ENCODE peak calls at places on chromosomes 12 and 14, in eight cellular contexts. P is GM12878, Z is endothelial cell of umbilical vein, W is A549, V is GM23338, H is fibroblast of lung, Q is IMR-90, E is mesendoderm. O is an unnamed sample.

GRCh38 chr12:63821781-63822251 is 22.7 kb upstream of the SRGAP1 start:
- DNase-seq in P (no peak), Z (peak), W (no peak), V (peak), H (peak), Q (peak), E (no peak), O (no peak)

GRCh38 chr12:69540606-69541386 is 44.5 kb upstream of the CCT2 start:
- DNase-seq in P (no peak), Z (no peak), W (no peak), V (no peak), H (peak), Q (peak), E (no peak), O (no peak)

GRCh38 chr14:21965042-21965441 is 291.4 kb upstream of the OR4E1 start:
- DNase-seq in P (no peak), Z (no peak), W (no peak), V (no peak), H (no peak), Q (no peak), E (no peak), O (no peak)

GRCh38 chr14:104393898-104394605 is 185.5 kb upstream of the C14orf180 start:
- DNase-seq in P (no peak), Z (peak), W (no peak), V (no peak), H (no peak), Q (no peak), E (no peak), O (peak)

GRCh38 chr12:126083931-126084330 is 1018.7 kb downstream of the AACS start:
- DNase-seq in P (no peak), Z (no peak), W (no peak), V (peak), H (no peak), Q (no peak), E (no peak), O (no peak)

GRCh38 chr12:3920378-3921141 is 47.4 kb upstream of the PARP11 start:
- DNase-seq in P (no peak), Z (peak), W (no peak), V (no peak), H (peak), Q (no peak), E (no peak), O (peak)

GRCh38 chr12:121223283-121223946 is 13.5 kb downstream of the P2RX4 start:
- DNase-seq in P (no peak), Z (no peak), W (no peak), V (no peak), H (no peak), Q (no peak), E (peak), O (no peak)

GRCh38 chr12:48422060-48422459 is 50.3 kb upstream of the ANP32D start:
- DNase-seq in P (no peak), Z (peak), W (no peak), V (no peak), H (no peak), Q (no peak), E (no peak), O (no peak)

GRCh38 chr14:20179218-20179617 is 11.5 kb upstream of the OR11G2 start:
- DNase-seq in P (no peak), Z (no peak), W (no peak), V (peak), H (no peak), Q (no peak), E (no peak), O (no peak)

GRCh38 chr12:30457621-30458289 is 237.9 kb downstream of the IPO8 start:
- DNase-seq in P (no peak), Z (peak), W (no peak), V (peak), H (peak), Q (peak), E (peak), O (peak)

GRCh38 chr12:47909839-47910465 is 5.2 kb upstream of the VDR start:
- DNase-seq in P (no peak), Z (no peak), W (no peak), V (no peak), H (no peak), Q (no peak), E (no peak), O (no peak)

GRCh38 chr12:77120156-77120555 is 54.8 kb upstream of the E2F7 start:
- DNase-seq in P (no peak), Z (peak), W (no peak), V (no peak), H (peak), Q (peak), E (no peak), O (no peak)

GRCh38 chr14:60509438-60510253 is 700 bp downstream of the SIX6 start:
- DNase-seq in P (no peak), Z (no peak), W (no peak), V (peak), H (no peak), Q (no peak), E (peak), O (no peak)
- H3K4me2 ChIP-seq in P (no peak), Z (no peak), W (no peak), V (peak), H (no peak), Q (no peak), E (peak), O (peak)

GRCh38 chr14:55587847-55588246 is 7.8 kb downstream of the KTN1 start:
- DNase-seq in P (no peak), Z (no peak), W (no peak), V (no peak), H (no peak), Q (no peak), E (no peak), O (no peak)
- H3K4me2 ChIP-seq in P (no peak), Z (no peak), W (peak), V (no peak), H (peak), Q (no peak), E (no peak), O (peak)

GRCh38 chr12:53239643-53240258 is 7.7 kb upstream of the RARG start:
- DNase-seq in P (no peak), Z (no peak), W (no peak), V (no peak), H (no peak), Q (no peak), E (no peak), O (no peak)

GRCh38 chr12:53245289-53245688 is 13.3 kb upstream of the RARG start:
- DNase-seq in P (no peak), Z (no peak), W (no peak), V (no peak), H (no peak), Q (no peak), E (no peak), O (no peak)

GRCh38 chr12:53241623-53242412 is 9.8 kb upstream of the RARG start:
- DNase-seq in P (no peak), Z (no peak), W (no peak), V (peak), H (no peak), Q (no peak), E (peak), O (no peak)

GRCh38 chr12:53244337-53244736 is 12.3 kb upstream of the RARG start:
- DNase-seq in P (no peak), Z (no peak), W (no peak), V (no peak), H (no peak), Q (no peak), E (no peak), O (no peak)
- H3K4me2 ChIP-seq in P (no peak), Z (no peak), W (no peak), V (no peak), H (no peak), Q (no peak), E (no peak), O (no peak)

GRCh38 chr12:67695974-67696373 is 47.4 kb downstream of the DYRK2 start:
- DNase-seq in P (no peak), Z (no peak), W (no peak), V (no peak), H (no peak), Q (no peak), E (no peak), O (no peak)

GRCh38 chr12:67697443-67697842 is 48.9 kb downstream of the DYRK2 start:
- DNase-seq in P (no peak), Z (no peak), W (no peak), V (no peak), H (no peak), Q (no peak), E (no peak), O (no peak)

GRCh38 chr12:67701121-67701520 is 52.6 kb downstream of the DYRK2 start:
- DNase-seq in P (no peak), Z (no peak), W (no peak), V (no peak), H (no peak), Q (peak), E (no peak), O (no peak)

GRCh38 chr12:67698711-67699603 is 50.4 kb downstream of the DYRK2 start:
- DNase-seq in P (peak), Z (no peak), W (no peak), V (no peak), H (peak), Q (peak), E (no peak), O (no peak)

DNA sequence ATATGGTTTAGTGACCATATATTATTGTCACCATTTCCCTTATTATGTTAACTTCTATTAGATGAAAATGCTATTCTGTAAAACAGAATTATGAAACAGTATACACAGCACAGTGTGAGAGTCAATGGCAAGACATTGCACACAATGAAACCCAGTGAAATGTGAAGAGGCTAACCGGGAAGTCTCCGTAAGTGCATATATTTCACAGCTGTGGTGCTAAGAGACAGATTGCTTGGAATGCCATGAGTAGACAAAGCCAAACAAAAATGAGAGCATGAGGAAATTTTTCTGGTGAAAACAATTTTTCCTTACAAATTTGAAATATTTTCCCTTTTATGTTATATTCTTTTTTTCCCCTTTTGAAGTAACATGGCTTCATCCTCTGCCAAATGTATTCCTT is 49.4 kb downstream of the DYRK2 start:
- DNase-seq in P (no peak), Z (no peak), W (no peak), V (no peak), H (no peak), Q (no peak), E (no peak), O (no peak)
- H3K4me2 ChIP-seq in P (peak), Z (no peak), W (no peak), V (no peak), H (peak), Q (no peak), E (no peak), O (no peak)

DNA sequence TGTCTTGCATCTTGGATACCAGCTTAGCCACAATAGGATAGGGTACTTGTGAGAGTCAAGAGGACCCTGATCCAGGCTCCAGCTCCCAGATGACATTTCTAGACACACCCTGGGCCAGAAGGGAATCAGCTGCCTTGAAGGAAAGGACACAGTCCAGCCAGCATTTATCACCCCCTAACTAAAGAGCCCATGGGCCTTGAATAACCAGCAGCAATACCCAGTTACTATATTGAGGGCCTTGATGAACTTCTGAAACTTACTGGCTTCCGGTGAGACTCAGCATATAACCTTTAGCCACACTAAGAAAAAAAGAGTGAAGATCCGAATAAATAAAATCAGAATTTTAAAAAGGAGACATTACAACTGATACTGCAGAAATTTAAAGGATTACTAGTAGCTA is 1135.4 kb downstream of the LRFN5 start:
- DNase-seq in P (no peak), Z (no peak), W (no peak), V (no peak), H (no peak), Q (no peak), E (no peak), O (no peak)
- H3K4me2 ChIP-seq in P (no peak), Z (no peak), W (no peak), V (no peak), H (no peak), Q (no peak), E (no peak), O (no peak)